ENCODE peak calls at places on chromosomes 4 and X, in six cellular contexts. K, D, P, J, Q and G are unnamed samples.

GRCh38 chrX:155213731-155214130 is 2.5 kb upstream of the VBP1 start:
- DNase-seq in Q (no peak), K (no peak), P (no peak), J (no peak), D (no peak), G (no peak)

GRCh38 chrX:103831342-103831802 is 685 bp downstream of the RAB9B start:
- DNase-seq in Q (no peak), P (no peak), J (no peak), K (peak), D (peak), G (no peak)

GRCh38 chr4:3852751-3853150 is 86.6 kb downstream of the ADRA2C start:
- DNase-seq in K (no peak), P (no peak), Q (no peak), J (no peak), D (no peak), G (no peak)

GRCh38 chr4:167779864-167780263 is 312.5 kb upstream of the ANXA10 start:
- DNase-seq in D (no peak), Q (no peak), J (no peak), P (no peak), K (no peak), G (no peak)

GRCh38 chr4:47640911-47641310 is 155.8 kb downstream of the ATP10D start:
- DNase-seq in D (no peak), P (no peak), K (no peak), Q (no peak), J (no peak), G (no peak)

GRCh38 chr4:23931489-23931830 is 41.6 kb upstream of the PPARGC1A start:
- DNase-seq in J (no peak), Q (no peak), K (no peak), P (no peak), D (no peak), G (no peak)

GRCh38 chr4:41360214-41360910 is 103.6 kb downstream of the UCHL1 start:
- DNase-seq in K (peak), D (no peak), J (no peak), Q (no peak), P (no peak), G (peak)

GRCh38 chr4:17448689-17449088 is 63.2 kb downstream of the QDPR start:
- DNase-seq in Q (no peak), P (no peak), J (no peak), K (no peak), D (no peak), G (no peak)

GRCh38 chr4:84499065-84499982 is at the start of gene NKX6-1:
- DNase-seq in P (no peak), K (peak), D (no peak), J (no peak), Q (peak), G (peak)

GRCh38 chr4:24067781-24068193 is 177.9 kb upstream of the PPARGC1A start:
- DNase-seq in Q (peak), D (no peak), J (no peak), P (no peak), K (peak), G (no peak)

GRCh38 chr4:114041117-114041475 is 61.6 kb upstream of the ARSJ start:
- DNase-seq in P (no peak), D (no peak), Q (no peak), J (no peak), K (no peak), G (no peak)

GRCh38 chr4:22238742-22239141 is 277.1 kb downstream of the ADGRA3 start:
- DNase-seq in K (no peak), Q (no peak), D (no peak), J (no peak), P (no peak), G (no peak)

GRCh38 chrX:48458711-48459110 is 11.3 kb downstream of the SLC38A5 start:
- DNase-seq in D (no peak), J (no peak), K (no peak), Q (no peak), P (no peak), G (no peak)

GRCh38 chr4:182448281-182449151 is 205.3 kb downstream of the TENM3 start:
- DNase-seq in J (peak), K (peak), Q (peak), P (no peak), D (peak), G (peak)

GRCh38 chr4:15717126-15717525 is 14.3 kb downstream of the BST1 start:
- DNase-seq in K (no peak), Q (no peak), J (no peak), D (no peak), P (no peak), G (no peak)

GRCh38 chrX:22950278-22951266 is 49.2 kb upstream of the DDX53 start:
- DNase-seq in P (no peak), K (no peak), Q (peak), J (no peak), D (no peak), G (peak)

GRCh38 chrX:9356846-9357245 is 108.0 kb upstream of the TBL1X start:
- DNase-seq in K (no peak), J (no peak), Q (no peak), P (no peak), D (no peak), G (no peak)

GRCh38 chr4:7719354-7720174 is 220.1 kb downstream of the AFAP1 start:
- DNase-seq in P (peak), Q (no peak), D (peak), J (peak), K (peak), G (no peak)

GRCh38 chr4:86921608-86922252 is 13.1 kb upstream of the AFF1 start:
- DNase-seq in P (no peak), D (no peak), Q (no peak), J (no peak), K (no peak), G (no peak)

GRCh38 chrX:12975670-12975965 is 708 bp downstream of the TMSB4X start:
- DNase-seq in K (no peak), D (peak), Q (no peak), J (no peak), P (no peak), G (no peak)

GRCh38 chr4:242121-242848 is 63.0 kb downstream of the ZNF732 start:
- DNase-seq in K (peak), J (peak), P (peak), D (peak), Q (peak), G (peak)

GRCh38 chrX:24494544-24495113 is 29.5 kb downstream of the PDK3 start:
- DNase-seq in Q (peak), K (peak), P (no peak), D (no peak), J (no peak), G (no peak)

GRCh38 chr4:3229964-3230363 is 19.0 kb upstream of the MSANTD1 start:
- DNase-seq in P (no peak), J (no peak), Q (no peak), K (no peak), D (no peak), G (no peak)

GRCh38 chrX:37423864-37424569 is 74.9 kb downstream of the PRRG1 start:
- DNase-seq in K (no peak), J (no peak), D (no peak), Q (peak), P (no peak), G (no peak)

GRCh38 chrX:67784712-67785111 is 240.9 kb downstream of the AR start:
- DNase-seq in D (no peak), J (no peak), K (no peak), Q (no peak), P (no peak), G (no peak)

GRCh38 chrX:140715787-140716186 is 6.2 kb downstream of the LINC00632 start:
- DNase-seq in D (no peak), Q (no peak), K (no peak), P (no peak), J (no peak), G (no peak)

GRCh38 chr4:133594246-133595207 is 445.4 kb downstream of the PCDH10 start:
- DNase-seq in J (no peak), P (no peak), D (no peak), K (no peak), Q (no peak), G (no peak)

GRCh38 chr4:107442538-107443083 is 277.4 kb downstream of the PAPSS1 start:
- DNase-seq in P (no peak), Q (no peak), D (no peak), J (no peak), K (no peak), G (no peak)

GRCh38 chrX:108415146-108415545 is 23.1 kb downstream of the COL4A6 start:
- DNase-seq in P (no peak), J (no peak), K (no peak), Q (no peak), D (no peak), G (no peak)

GRCh38 chr4:1933700-1934099 is 62.5 kb downstream of the NSD2 start:
- DNase-seq in D (no peak), J (no peak), P (no peak), Q (no peak), K (no peak), G (no peak)